ENCODE peak calls at places on chromosomes 1 and 21, in seven cellular contexts. X is stomach, R is A549, A is fibroblast of lung, J is pancreas, T is ovary, Y is AG10803. D is an unnamed sample.

GRCh38 chr1:155076371-155076770 is 2.3 kb upstream of the EFNA3 start:
- DNase-seq in Y (no peak), A (no peak), R (no peak), T (no peak), J (peak; percentile 4), X (no peak), D (no peak)

GRCh38 chr21:36400719-36401118 is 15.5 kb downstream of the CHAF1B start:
- DNase-seq in A (no peak), T (no peak), R (no peak), X (no peak), J (no peak), Y (no peak), D (no peak)

GRCh38 chr1:42973304-42973703 is 14.6 kb upstream of the SLC2A1 start:
- DNase-seq in T (no peak), A (peak; percentile 61), R (no peak), X (no peak), Y (no peak), J (no peak), D (no peak)

GRCh38 chr1:248622491-248623106 is 12.3 kb downstream of the OR2T11 start:
- DNase-seq in J (no peak), T (no peak), R (peak; percentile 54), A (no peak), Y (peak; percentile 51), X (no peak), D (no peak)

GRCh38 chr1:164361927-164362326 is 197.1 kb upstream of the PBX1 start:
- DNase-seq in R (no peak), T (no peak), J (no peak), X (no peak), A (no peak), Y (no peak), D (no peak)

GRCh38 chr1:241079018-241079417 is 278.0 kb downstream of the RGS7 start:
- DNase-seq in J (no peak), A (no peak), T (no peak), X (no peak), R (no peak), Y (no peak), D (no peak)

GRCh38 chr1:57485643-57486042 is 61.8 kb upstream of the DAB1 start:
- DNase-seq in A (peak; percentile 89), Y (peak; percentile 71), X (no peak), R (no peak), J (no peak), T (no peak), D (no peak)

GRCh38 chr1:106952766-106953165 is 103.7 kb upstream of the PRMT6 start:
- DNase-seq in Y (no peak), R (no peak), T (no peak), X (no peak), J (no peak), A (peak; percentile 46), D (no peak)

GRCh38 chr1:31626451-31627202 is 9.1 kb downstream of the HCRTR1 start:
- DNase-seq in R (no peak), J (peak; percentile 51), Y (peak; percentile 49), X (no peak), T (peak; percentile 62), A (peak; percentile 43), D (no peak)

GRCh38 chr1:109659145-109659544 is 3.2 kb downstream of the GSTM4 start:
- DNase-seq in R (no peak), T (no peak), J (no peak), X (no peak), Y (no peak), A (no peak), D (peak; percentile 23)

GRCh38 chr1:228163004-228163753 is 2.4 kb upstream of the IBA57 start:
- DNase-seq in Y (peak; percentile 32), J (peak; percentile 82), A (peak; percentile 78), T (peak; percentile 63), X (peak; percentile 43), R (no peak), D (no peak)

GRCh38 chr1:184622136-184622823 is 132.4 kb downstream of the EDEM3 start:
- DNase-seq in X (peak; percentile 66), T (peak; percentile 88), R (peak; percentile 29), Y (peak; percentile 94), A (peak; percentile 69), J (no peak), D (peak; percentile 86)

GRCh38 chr1:238779676-238780075 is 606.7 kb upstream of the CHRM3 start:
- DNase-seq in T (no peak), J (no peak), A (peak; percentile 84), X (no peak), R (no peak), Y (peak; percentile 11), D (no peak)
- TF ChIP-seq CTCF in T (no peak), J (no peak), A (no peak), X (no peak), R (no peak), Y (no peak), D (no peak)

GRCh38 chr21:38806153-38806941 is 618 bp downstream of the ETS2 start:
- DNase-seq in R (no peak), Y (no peak), X (no peak), T (peak; percentile 49), J (peak; percentile 79), A (peak; percentile 10), D (no peak)
- TF ChIP-seq CTCF in R (no peak), Y (peak; percentile 15), X (no peak), T (peak; percentile 24), J (no peak), A (no peak), D (peak; percentile 29)

GRCh38 chr1:177741476-177741875 is 228.4 kb downstream of the SEC16B start:
- DNase-seq in R (no peak), X (no peak), Y (no peak), J (no peak), T (no peak), A (no peak), D (no peak)
- TF ChIP-seq CTCF in R (no peak), X (no peak), Y (no peak), J (no peak), T (no peak), A (no peak), D (no peak)

GRCh38 chr21:31537872-31538576 is 121.5 kb upstream of the SOD1 start:
- DNase-seq in X (no peak), T (no peak), A (no peak), J (no peak), Y (no peak), R (no peak), D (no peak)
- TF ChIP-seq CTCF in X (no peak), T (no peak), A (no peak), J (no peak), Y (no peak), R (no peak), D (peak; percentile 22)

DNA sequence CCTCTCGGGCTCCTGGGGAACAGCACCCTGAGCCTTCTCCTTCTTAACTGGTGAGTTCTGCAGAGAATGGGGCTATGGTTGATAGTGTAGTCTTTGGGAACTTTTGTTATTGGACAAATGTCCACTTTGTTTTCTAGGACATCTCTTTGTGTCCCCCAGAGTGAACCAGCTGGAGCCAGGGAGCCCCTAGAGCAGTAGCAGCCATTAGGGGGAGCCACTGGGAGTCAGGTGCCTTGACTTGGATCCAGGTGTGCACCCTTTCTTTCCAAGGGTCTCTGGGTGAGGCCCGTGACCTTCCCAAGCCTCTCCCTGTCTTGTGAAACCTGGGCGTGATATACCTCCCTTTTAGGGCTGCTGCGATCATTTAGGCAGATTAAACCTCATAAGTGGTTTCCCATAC is 36.9 kb downstream of the ABCG1 start:
- DNase-seq in Y (no peak), X (no peak), R (no peak), T (no peak), J (no peak), A (no peak), D (no peak)
- TF ChIP-seq CTCF in Y (no peak), X (no peak), R (no peak), T (no peak), J (no peak), A (no peak), D (no peak)

DNA sequence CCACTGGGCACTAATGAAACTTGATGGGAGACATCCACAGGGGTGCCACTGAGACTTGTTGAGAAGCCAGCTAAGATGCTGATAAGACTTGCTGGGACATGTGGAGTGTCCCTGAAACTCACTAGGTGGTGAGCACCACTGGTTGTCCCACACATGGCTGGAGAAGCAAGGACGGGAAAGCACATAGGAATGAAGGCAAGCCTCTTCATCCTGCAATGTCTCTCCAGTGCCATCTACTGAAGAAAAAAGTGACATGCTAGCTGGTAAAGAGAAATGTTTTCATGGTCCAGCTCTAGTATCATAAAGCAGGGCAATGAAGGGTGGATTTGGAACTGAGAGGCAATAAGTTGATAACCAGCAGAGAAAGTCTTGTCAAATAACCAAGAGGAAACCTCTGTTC is 283.0 kb downstream of the PAPPA2 start:
- DNase-seq in R (peak; percentile 11), T (no peak), A (no peak), X (no peak), J (no peak), Y (peak; percentile 5), D (no peak)
- TF ChIP-seq CTCF in R (no peak), T (no peak), A (peak; percentile 8), X (no peak), J (no peak), Y (peak; percentile 49), D (no peak)

GRCh38 chr1:203166192-203166940 is 9.3 kb downstream of the MYBPH start:
- DNase-seq in J (no peak), T (no peak), A (no peak), X (peak; percentile 68), R (peak; percentile 15), Y (no peak), D (no peak)
- TF ChIP-seq CTCF in J (peak; percentile 14), T (no peak), A (no peak), X (peak; percentile 16), R (peak; percentile 26), Y (no peak), D (no peak)

DNA sequence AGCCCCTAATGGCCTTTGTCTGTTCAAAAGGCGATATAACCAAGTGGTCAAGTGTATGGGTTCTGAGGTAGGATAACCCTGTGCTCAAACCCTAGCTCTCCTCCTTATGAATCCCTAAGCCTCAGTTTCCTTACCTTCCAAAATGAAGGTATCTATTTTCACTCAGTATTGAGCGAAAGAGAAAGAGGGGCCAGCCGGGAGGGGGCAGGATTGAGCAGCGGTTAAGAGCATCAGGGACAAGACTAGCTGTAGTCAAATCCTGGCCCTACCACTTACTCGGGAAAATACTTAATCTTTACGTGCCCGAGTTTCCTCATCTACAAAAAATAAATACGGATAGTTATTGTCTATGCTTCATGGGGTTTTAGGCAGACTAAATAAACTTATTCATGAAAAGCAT is 25.7 kb downstream of the LY9 start:
- DNase-seq in T (no peak), Y (no peak), X (no peak), R (no peak), J (no peak), A (no peak), D (no peak)
- TF ChIP-seq CTCF in T (no peak), Y (peak; percentile 22), X (no peak), R (no peak), J (no peak), A (no peak), D (no peak)

D was measured in osteocyte.